ENCODE peak calls at places on chromosome 14, in seven cellular contexts. O is thyroid gland, K is cardiac muscle cell, U is IMR-90, E is GM10248, W is stomach, M is left ventricle myocardium inferior. F is an unnamed sample.
A peak's percentile ranks its signal among the peaks of the same experiment; 100 is the strongest.

GRCh38 chr14:22982477-22983245 is at the start of gene AJUBA:
- DNase-seq in O (peak; percentile 91), K (peak; percentile 92), U (peak; percentile 92), E (peak; percentile 87), W (peak; percentile 82), M (peak; percentile 93), F (peak; percentile 82)

GRCh38 chr14:105019861-105020814 is 745 bp downstream of the CDCA4 start:
- DNase-seq in O (peak; percentile 35), K (peak; percentile 74), U (peak; percentile 49), E (peak; percentile 57), W (peak; percentile 39), M (no peak), F (peak; percentile 38)

GRCh38 chr14:93113678-93114067 is 2.1 kb downstream of the ITPK1 start:
- DNase-seq in O (peak; percentile 24), K (no peak), U (no peak), E (no peak), W (no peak), M (no peak), F (no peak)

GRCh38 chr14:86055512-86055911 is 525.6 kb downstream of the FLRT2 start:
- DNase-seq in O (no peak), K (no peak), U (peak; percentile 13), E (no peak), W (no peak), M (no peak), F (no peak)

GRCh38 chr14:28652782-28653181 is 113.8 kb upstream of the FOXG1 start:
- DNase-seq in O (no peak), K (no peak), U (peak; percentile 20), E (no peak), W (no peak), M (no peak), F (no peak)

GRCh38 chr14:78029471-78030372 is 140.5 kb upstream of the NRXN3 start:
- DNase-seq in O (peak; percentile 9), K (no peak), U (no peak), E (no peak), W (no peak), M (no peak), F (no peak)

GRCh38 chr14:35347323-35348043 is 55.3 kb downstream of the PSMA6 start:
- DNase-seq in O (no peak), K (no peak), U (no peak), E (no peak), W (no peak), M (no peak), F (peak; percentile 40)

GRCh38 chr14:65238456-65238855 is 136.1 kb upstream of the MAX start:
- DNase-seq in O (no peak), K (no peak), U (peak; percentile 82), E (no peak), W (no peak), M (no peak), F (no peak)

GRCh38 chr14:34171431-34171830 is 220.6 kb upstream of the EGLN3 start:
- DNase-seq in O (no peak), K (no peak), U (no peak), E (no peak), W (no peak), M (no peak), F (no peak)

GRCh38 chr14:91138511-91139359 is 24.9 kb downstream of the DGLUCY start:
- DNase-seq in O (no peak), K (no peak), U (no peak), E (peak; percentile 36), W (no peak), M (no peak), F (no peak)

GRCh38 chr14:78227466-78228077 is 57.4 kb downstream of the NRXN3 start:
- DNase-seq in O (no peak), K (no peak), U (no peak), E (no peak), W (no peak), M (no peak), F (no peak)

GRCh38 chr14:37591941-37592287 is 3.1 kb downstream of the FOXA1 start:
- DNase-seq in O (no peak), K (no peak), U (no peak), E (no peak), W (peak; percentile 64), M (no peak), F (no peak)

DNA sequence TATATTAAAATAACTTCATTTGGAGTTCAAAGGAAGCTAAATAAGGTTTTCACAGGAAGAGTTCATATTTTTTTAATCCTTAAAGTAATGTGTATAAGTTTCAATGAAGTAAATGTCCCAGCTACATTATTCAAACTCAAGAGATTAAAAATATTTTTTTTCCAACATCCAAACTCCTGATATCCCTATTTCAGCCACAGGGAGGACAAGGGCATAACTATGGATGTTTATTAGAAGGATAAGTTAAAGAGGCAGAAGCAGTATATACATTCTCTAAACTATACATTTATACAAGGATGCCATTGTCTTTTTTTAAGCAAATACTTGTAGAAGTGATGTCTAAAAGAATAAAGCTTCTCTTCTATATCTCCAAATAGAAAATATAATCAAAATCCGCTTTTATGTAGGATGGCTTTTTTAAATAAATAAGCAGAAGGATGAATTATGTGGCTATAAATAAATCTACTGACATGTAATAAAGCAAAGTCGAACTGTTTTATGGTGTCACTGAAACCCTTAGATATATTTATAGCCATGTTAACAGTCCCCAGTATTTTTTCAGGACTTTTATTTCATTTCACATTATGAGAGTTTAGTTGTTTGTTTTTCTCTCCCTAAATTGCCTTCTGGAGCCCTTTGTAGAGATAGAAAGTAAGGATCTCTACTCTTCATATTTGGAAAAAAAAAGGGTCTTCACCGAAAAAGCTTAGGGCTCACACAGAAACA is 936.5 kb downstream of the DIO2 start:
- DNase-seq in O (no peak), K (no peak), U (peak; percentile 20), E (no peak), W (no peak), M (no peak), F (no peak)
- TF ChIP-seq CTCF in O (no peak), K (no peak), U (peak; percentile 44), E (no peak), W (no peak), M (no peak), F (peak; percentile 44)

GRCh38 chr14:31788340-31788739 is 227.1 kb downstream of the NUBPL start:
- DNase-seq in O (no peak), K (no peak), U (no peak), E (no peak), W (no peak), M (no peak), F (no peak)

GRCh38 chr14:31792726-31793125 is 231.5 kb downstream of the NUBPL start:
- DNase-seq in O (no peak), K (no peak), U (no peak), E (no peak), W (no peak), M (no peak), F (no peak)

GRCh38 chr14:31785574-31785973 is 224.4 kb downstream of the NUBPL start:
- DNase-seq in O (no peak), K (no peak), U (no peak), E (no peak), W (no peak), M (no peak), F (no peak)

GRCh38 chr14:31781578-31781977 is 220.4 kb downstream of the NUBPL start:
- DNase-seq in O (no peak), K (no peak), U (no peak), E (no peak), W (no peak), M (no peak), F (no peak)

DNA sequence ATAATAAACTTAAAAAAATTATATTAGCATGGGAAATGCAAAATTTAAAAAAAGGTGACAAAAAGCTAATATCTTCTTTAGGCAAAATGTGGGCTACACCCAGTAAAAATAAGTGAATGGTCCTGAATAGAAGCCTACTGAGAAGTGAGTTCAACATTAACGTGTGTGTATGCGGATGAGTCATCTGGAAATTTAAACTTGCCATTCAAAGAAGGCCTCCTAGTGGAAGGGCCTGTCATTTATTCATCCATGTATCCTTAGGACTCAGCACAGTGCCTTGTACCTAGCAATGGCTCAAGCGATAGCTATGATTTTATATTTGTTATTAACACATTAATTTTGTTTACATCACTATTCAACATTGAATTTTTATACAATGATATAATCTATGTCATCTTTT is 226.2 kb downstream of the NUBPL start:
- DNase-seq in O (no peak), K (no peak), U (peak; percentile 11), E (no peak), W (no peak), M (no peak), F (no peak)
- TF ChIP-seq CTCF in O (no peak), K (no peak), U (no peak), E (no peak), W (no peak), M (peak; percentile 21), F (peak; percentile 22)

GRCh38 chr14:75053396-75054289 is 2.4 kb upstream of the MLH3 start:
- DNase-seq in O (no peak), K (no peak), U (no peak), E (no peak), W (no peak), M (no peak), F (no peak)
- TF ChIP-seq CTCF in O (no peak), K (no peak), U (no peak), E (no peak), W (no peak), M (no peak), F (no peak)

DNA sequence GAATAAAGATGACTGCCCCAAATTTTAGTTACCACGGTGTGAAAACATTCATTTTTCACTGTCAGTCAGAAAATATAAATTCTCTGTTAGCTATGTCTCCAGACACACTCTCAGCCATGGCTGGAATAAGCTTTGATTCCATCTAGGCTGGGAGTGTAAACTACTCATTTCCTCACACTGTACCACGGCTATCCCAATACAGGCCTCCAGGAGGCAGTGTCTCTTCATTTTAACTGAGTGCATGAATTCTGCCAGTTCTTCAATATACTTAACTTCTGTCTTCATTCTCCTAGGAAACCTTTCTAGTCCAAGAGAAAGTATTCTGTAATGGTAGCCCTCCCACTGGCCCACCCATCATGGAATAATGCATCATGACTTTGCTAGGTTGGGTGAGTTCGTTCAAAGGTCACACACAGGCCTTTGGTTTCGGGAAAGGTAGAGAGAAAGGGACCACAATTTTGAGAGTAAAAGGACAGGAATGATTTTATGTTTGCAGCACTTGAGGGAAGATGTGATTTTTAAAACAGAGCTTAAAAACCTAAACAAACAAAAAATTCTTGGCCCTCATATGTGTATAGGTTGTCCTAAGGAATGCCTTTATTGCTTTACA is 381.1 kb downstream of the SEC23A start:
- DNase-seq in O (peak; percentile 71), K (peak; percentile 68), U (peak; percentile 31), E (peak; percentile 38), W (peak; percentile 65), M (peak; percentile 21), F (peak; percentile 54)
- TF ChIP-seq CTCF in O (peak; percentile 80), K (peak; percentile 86), U (peak; percentile 69), E (peak; percentile 73), W (peak; percentile 76), M (peak; percentile 80), F (peak; percentile 85)

GRCh38 chr14:102292446-102292845 is 12.5 kb downstream of the MOK start:
- DNase-seq in O (no peak), K (no peak), U (no peak), E (no peak), W (no peak), M (no peak), F (no peak)

GRCh38 chr14:102297436-102298170 is 7.4 kb downstream of the MOK start:
- DNase-seq in O (no peak), K (no peak), U (no peak), E (no peak), W (no peak), M (no peak), F (no peak)

GRCh38 chr14:102293784-102294183 is 11.2 kb downstream of the MOK start:
- DNase-seq in O (peak; percentile 20), K (no peak), U (peak; percentile 59), E (no peak), W (no peak), M (no peak), F (no peak)

GRCh38 chr14:102295301-102295700 is 9.7 kb downstream of the MOK start:
- DNase-seq in O (no peak), K (no peak), U (peak; percentile 41), E (no peak), W (no peak), M (no peak), F (no peak)
- TF ChIP-seq CTCF in O (no peak), K (peak; percentile 51), U (peak; percentile 38), E (no peak), W (no peak), M (peak; percentile 37), F (peak; percentile 26)

GRCh38 chr14:63134801-63135200 is 69.4 kb upstream of the RHOJ start:
- DNase-seq in O (no peak), K (peak; percentile 29), U (peak; percentile 35), E (no peak), W (no peak), M (no peak), F (no peak)
- TF ChIP-seq CTCF in O (no peak), K (peak; percentile 49), U (peak; percentile 42), E (no peak), W (no peak), M (no peak), F (peak; percentile 66)

F was measured in neural crest cell.